ENCODE peak calls at places on chromosomes 1 and 21, in seven cellular contexts. I, M, H, Y, W, E and K are unnamed samples. For H3K4me1, the result is how much of the 10 kb centered on the place peaks cover.

GRCh38 chr1:240618946-240619345 is 7.0 kb upstream of the GREM2 start:
- DNase-seq in I (no peak), M (no peak), H (no peak), Y (no peak), W (no peak), E (no peak), K (no peak)

GRCh38 chr1:202237052-202237451 is 43.5 kb downstream of the LGR6 start:
- DNase-seq in I (no peak), M (no peak), H (peak), Y (no peak), W (peak), E (peak), K (peak)

GRCh38 chr21:44972821-44973220 is 33.0 kb downstream of the SLX9 start:
- DNase-seq in I (no peak), M (no peak), H (no peak), Y (no peak), W (no peak), E (no peak), K (no peak)

GRCh38 chr1:52603680-52604501 is 1.7 kb downstream of the GPX7 start:
- DNase-seq in I (peak), M (no peak), H (peak), Y (no peak), W (peak), E (no peak), K (no peak)

GRCh38 chr1:73910466-73910865 is 287.5 kb downstream of the LRRIQ3 start:
- DNase-seq in I (no peak), M (no peak), H (no peak), Y (no peak), W (no peak), E (no peak), K (no peak)

GRCh38 chr1:58717979-58718378 is 18.1 kb upstream of the MYSM1 start:
- DNase-seq in I (no peak), M (no peak), H (peak), Y (no peak), W (no peak), E (no peak), K (no peak)

GRCh38 chr1:168112673-168113305 is 23.9 kb downstream of the GPR161 start:
- DNase-seq in I (no peak), M (peak), H (peak), Y (no peak), W (peak), E (no peak), K (no peak)

GRCh38 chr1:166133857-166134256 is 32.9 kb downstream of the FAM78B start:
- DNase-seq in I (no peak), M (no peak), H (no peak), Y (no peak), W (no peak), E (no peak), K (no peak)

GRCh38 chr1:5369223-5369622 is 623.0 kb downstream of the NPHP4 start:
- DNase-seq in I (no peak), M (no peak), H (no peak), Y (no peak), W (no peak), E (no peak), K (no peak)

GRCh38 chr1:201347498-201348210 is 29.8 kb downstream of the TNNT2 start:
- DNase-seq in I (no peak), M (no peak), H (no peak), Y (no peak), W (no peak), E (no peak), K (no peak)

GRCh38 chr1:229234870-229235472 is 35.9 kb upstream of the RAB4A start:
- DNase-seq in I (no peak), M (no peak), H (no peak), Y (no peak), W (no peak), E (no peak), K (no peak)
- H3K4me1 ChIP-seq in I (under half), M (under half), H (under half), Y (under half), W (under half), E (under half), K (under half)

GRCh38 chr1:226870323-226871046 is at the start of gene PSEN2:
- DNase-seq in I (peak), M (peak), H (peak), Y (peak), W (peak), E (peak), K (peak)
- H3K4me1 ChIP-seq in I (under half), M (under half), H (under half), Y (under half), W (under half), E (under half), K (under half)

DNA sequence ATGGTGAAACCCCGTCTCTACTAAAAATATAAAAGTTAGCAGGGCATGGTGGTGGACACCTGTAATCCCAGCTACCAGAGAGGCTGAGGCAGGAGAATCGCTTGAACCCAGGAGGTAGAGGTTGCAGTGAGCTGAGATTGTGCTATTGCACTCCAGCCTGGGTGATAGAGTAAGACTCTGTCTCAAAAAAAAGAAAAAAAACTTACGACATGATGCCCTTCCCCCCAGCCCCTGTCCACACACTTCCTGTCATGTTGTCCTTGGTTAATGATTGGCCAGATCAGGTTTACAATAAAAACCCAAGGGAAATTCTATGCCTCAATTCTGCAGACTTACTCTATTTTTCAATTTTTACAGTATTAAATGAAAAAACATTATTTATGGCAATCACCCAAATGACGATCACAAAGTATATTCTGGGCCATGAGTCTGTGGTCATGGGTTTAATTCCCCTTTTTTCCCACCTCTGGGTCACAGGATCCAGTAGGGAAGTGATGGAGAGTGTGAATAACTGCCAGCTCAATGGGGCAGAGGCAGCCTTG is 90.3 kb downstream of the BCAR3 start:
- DNase-seq in I (no peak), M (no peak), H (no peak), Y (no peak), W (peak), E (no peak), K (no peak)
- H3K4me1 ChIP-seq in I (under half), M (under half), H (under half), Y (under half), W (under half), E (under half), K (under half)

GRCh38 chr1:164610528-164611222 is 51.7 kb downstream of the PBX1 start:
- DNase-seq in I (peak), M (no peak), H (no peak), Y (no peak), W (no peak), E (no peak), K (no peak)
- H3K4me1 ChIP-seq in I (half or more), M (under half), H (under half), Y (under half), W (under half), E (half or more), K (under half)

GRCh38 chr1:243802736-243803135 is 47.3 kb downstream of the AKT3 start:
- DNase-seq in I (no peak), M (no peak), H (no peak), Y (no peak), W (no peak), E (no peak), K (no peak)
- H3K4me1 ChIP-seq in I (under half), M (under half), H (under half), Y (under half), W (under half), E (under half), K (under half)